ENCODE peak calls at places on chromosomes 6 and 20, in ten cellular contexts. S is nephron progenitor cell; A is mesothelial cell of epicardium; J is progenitor cell of endocrine pancreas; V is A549; Z is CD4-positive, alpha-beta T cell; H is mammary epithelial cell; Y is GM20000; T is astrocyte; O is HFFc6. U is an unnamed sample.
A peak's percentile ranks its signal among the peaks of the same experiment; 100 is the strongest.

GRCh38 chr6:117215353-117216090 is 49.8 kb upstream of the VGLL2 start:
- DNase-seq in S (no peak), A (no peak), J (no peak), V (no peak), Z (no peak), H (peak; percentile 43), Y (no peak), T (no peak), O (no peak), U (no peak)

GRCh38 chr6:40268166-40268958 is 318.8 kb downstream of the LRFN2 start:
- DNase-seq in S (no peak), A (no peak), J (no peak), V (no peak), Z (no peak), H (no peak), Y (no peak), T (no peak), O (no peak), U (no peak)

GRCh38 chr20:44526129-44526528 is 4.3 kb upstream of the SERINC3 start:
- DNase-seq in S (no peak), A (no peak), J (no peak), V (peak; percentile 41), Z (no peak), H (peak; percentile 59), Y (no peak), T (peak; percentile 67), O (peak; percentile 21), U (no peak)

GRCh38 chr6:141105481-141105880 is 1027.2 kb upstream of the GJE1 start:
- DNase-seq in S (peak; percentile 21), A (no peak), J (no peak), V (no peak), Z (no peak), H (no peak), Y (no peak), T (peak; percentile 95), O (no peak), U (no peak)

GRCh38 chr6:68279793-68280557 is 355.1 kb upstream of the ADGRB3 start:
- DNase-seq in S (no peak), A (no peak), J (no peak), V (peak; percentile 19), Z (no peak), H (no peak), Y (no peak), T (peak; percentile 72), O (no peak), U (no peak)

GRCh38 chr20:54107181-54107580 is 36.8 kb upstream of the BCAS1 start:
- DNase-seq in S (no peak), A (no peak), J (no peak), V (no peak), Z (no peak), H (peak; percentile 43), Y (no peak), T (no peak), O (no peak), U (no peak)

GRCh38 chr20:9555781-9556180 is 41.4 kb downstream of the LAMP5 start:
- DNase-seq in S (no peak), A (no peak), J (no peak), V (peak; percentile 18), Z (no peak), H (peak; percentile 91), Y (no peak), T (no peak), O (peak; percentile 26), U (no peak)

GRCh38 chr6:110179406-110180227 is at the start of gene WASF1:
- DNase-seq in S (peak; percentile 95), A (peak; percentile 95), J (peak; percentile 96), V (peak; percentile 96), Z (peak; percentile 85), H (peak; percentile 98), Y (peak; percentile 92), T (peak; percentile 95), O (peak; percentile 97), U (peak; percentile 94)

GRCh38 chr20:57432480-57432873 is 41.3 kb downstream of the RBM38 start:
- DNase-seq in S (no peak), A (no peak), J (no peak), V (no peak), Z (no peak), H (no peak), Y (no peak), T (no peak), O (no peak), U (no peak)

GRCh38 chr6:53796791-53797190 is 2.0 kb downstream of the LRRC1 start:
- DNase-seq in S (no peak), A (no peak), J (no peak), V (no peak), Z (no peak), H (peak; percentile 68), Y (no peak), T (peak; percentile 32), O (no peak), U (no peak)

GRCh38 chr20:64182146-64182865 is 18.1 kb downstream of the MYT1 start:
- DNase-seq in S (no peak), A (no peak), J (no peak), V (no peak), Z (no peak), H (no peak), Y (no peak), T (no peak), O (no peak), U (no peak)

GRCh38 chr6:108541843-108542795 is 18.6 kb upstream of the FOXO3 start:
- DNase-seq in S (peak; percentile 69), A (peak; percentile 75), J (peak; percentile 56), V (peak; percentile 73), Z (peak; percentile 62), H (peak; percentile 67), Y (peak; percentile 67), T (peak; percentile 59), O (peak; percentile 55), U (peak; percentile 64)

GRCh38 chr6:26295691-26296555 is 69.1 kb upstream of the BTN3A2 start:
- DNase-seq in S (no peak), A (no peak), J (no peak), V (peak; percentile 71), Z (no peak), H (peak; percentile 91), Y (peak; percentile 10), T (peak; percentile 70), O (peak; percentile 79), U (peak; percentile 69)

GRCh38 chr20:62183426-62184142 is 756 bp downstream of the MTG2 start:
- DNase-seq in S (no peak), A (no peak), J (no peak), V (no peak), Z (no peak), H (no peak), Y (no peak), T (no peak), O (no peak), U (no peak)

GRCh38 chr6:26016326-26017275 is 54.0 kb downstream of the TRIM38 start:
- DNase-seq in S (no peak), A (no peak), J (no peak), V (no peak), Z (no peak), H (peak; percentile 46), Y (no peak), T (peak; percentile 17), O (peak; percentile 24), U (no peak)

GRCh38 chr6:144778773-144779531 is 493.8 kb downstream of the UTRN start:
- DNase-seq in S (no peak), A (no peak), J (no peak), V (peak; percentile 1), Z (no peak), H (peak; percentile 6), Y (peak; percentile 5), T (no peak), O (peak; percentile 15), U (no peak)

DNA sequence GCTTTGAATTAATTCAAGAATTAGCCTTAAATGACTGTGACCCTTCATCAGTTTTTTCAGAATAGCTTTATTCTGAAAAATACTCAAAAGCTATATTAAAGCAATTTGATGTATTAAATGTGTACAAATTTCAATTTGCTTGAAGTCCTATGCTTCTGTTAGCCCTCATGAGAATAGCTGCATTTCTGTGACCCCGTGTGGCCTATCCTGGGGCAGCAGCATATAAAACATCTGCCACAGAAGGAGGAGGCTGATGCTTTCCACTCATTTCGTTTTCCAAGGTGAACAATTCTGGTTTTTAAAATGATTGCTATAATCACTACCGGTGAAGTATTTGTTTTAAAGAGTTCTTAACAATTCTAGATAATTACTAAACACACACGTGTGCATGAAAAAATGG is 360.3 kb downstream of the BTBD9 start:
- DNase-seq in S (no peak), A (no peak), J (no peak), V (no peak), Z (no peak), H (no peak), Y (no peak), T (no peak), O (no peak), U (no peak)
- TF ChIP-seq CTCF in S (no peak), A (no peak), J (peak; percentile 21), V (no peak), Z (no peak), H (peak; percentile 4), Y (no peak), T (no peak), O (peak; percentile 12), U (no peak)

DNA sequence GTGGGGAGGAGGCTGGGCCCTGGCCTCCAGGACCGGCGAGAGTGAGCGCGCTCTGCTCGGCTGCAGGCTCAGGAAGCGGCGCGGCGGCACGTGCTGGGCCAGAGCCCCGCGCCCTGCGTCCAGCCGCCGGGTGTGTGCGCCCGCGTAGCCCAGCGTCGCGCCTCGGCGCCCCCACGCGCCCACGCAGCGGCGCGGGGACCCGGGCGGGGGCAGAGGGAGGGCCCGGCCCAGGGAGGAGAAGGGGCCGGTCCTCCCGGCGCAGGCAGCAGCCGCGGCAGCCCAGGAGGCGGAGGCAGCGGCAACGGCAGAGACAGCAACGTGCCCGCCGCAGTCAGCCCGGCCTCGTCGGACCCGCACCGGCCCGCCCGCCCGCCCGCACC is at the start of gene EYA2:
- DNase-seq in S (peak; percentile 61), A (no peak), J (peak; percentile 14), V (peak; percentile 28), Z (no peak), H (no peak), Y (no peak), T (no peak), O (no peak), U (no peak)
- TF ChIP-seq CTCF in S (no peak), A (no peak), J (no peak), V (no peak), Z (no peak), H (no peak), Y (no peak), T (no peak), O (no peak), U (peak; percentile 6)

GRCh38 chr20:56171087-56172012 is 77.2 kb upstream of the MC3R start:
- DNase-seq in S (no peak), A (no peak), J (no peak), V (peak; percentile 29), Z (no peak), H (peak; percentile 9), Y (no peak), T (no peak), O (no peak), U (no peak)
- TF ChIP-seq CTCF in S (no peak), A (no peak), J (no peak), V (no peak), Z (no peak), H (peak; percentile 75), Y (no peak), T (peak; percentile 12), O (peak; percentile 28), U (peak; percentile 27)

DNA sequence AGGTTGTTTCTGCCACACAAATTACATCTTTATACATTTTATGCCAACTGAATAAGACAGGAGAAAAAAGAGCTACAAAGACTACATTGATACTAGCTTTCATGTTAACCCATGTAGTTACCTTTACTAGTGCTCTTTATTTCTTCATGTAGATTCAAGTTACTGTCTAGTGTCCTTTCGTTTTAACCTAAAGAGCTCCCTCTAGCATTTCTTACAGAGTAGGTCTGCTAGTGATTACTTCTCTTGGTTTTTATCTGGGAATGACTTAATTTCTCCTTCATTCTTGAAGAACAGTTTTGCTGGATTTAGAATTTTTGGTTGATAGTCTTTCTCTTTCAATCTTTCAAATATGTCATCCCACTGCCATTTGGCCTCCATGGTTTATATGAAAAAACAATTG is 21.2 kb upstream of the NOP56 start:
- DNase-seq in S (no peak), A (no peak), J (no peak), V (peak; percentile 33), Z (no peak), H (peak; percentile 16), Y (no peak), T (no peak), O (no peak), U (no peak)
- TF ChIP-seq CTCF in S (no peak), A (no peak), J (no peak), V (peak; percentile 42), Z (no peak), H (peak; percentile 29), Y (no peak), T (no peak), O (peak; percentile 24), U (peak; percentile 33)